ENCODE peak calls at places on chromosomes 12 and 14, in five cellular contexts. A is NCI-H1092, W is 8988T, V is DMS153, K is T-helper 2 cell. F is an unnamed sample.

GRCh38 chr12:132438726-132439125 is 51.2 kb upstream of the FBRSL1 start:
- DNase-seq in W (no peak), K (no peak), A (no peak), V (no peak), F (no peak)

GRCh38 chr12:57888407-57889157 is 42.1 kb upstream of the CTDSP2 start:
- DNase-seq in W (no peak), K (no peak), V (peak), A (peak), F (no peak)

GRCh38 chr12:108150436-108150835 is 21.3 kb downstream of the WSCD2 start:
- DNase-seq in V (no peak), A (no peak), K (no peak), W (no peak), F (no peak)

GRCh38 chr12:104516821-104517220 is 60.1 kb downstream of the CHST11 start:
- DNase-seq in V (no peak), A (no peak), K (no peak), W (no peak), F (no peak)

GRCh38 chr12:76946451-76946850 is 67.6 kb upstream of the CSRP2 start:
- DNase-seq in V (no peak), K (no peak), A (no peak), W (no peak), F (no peak)

GRCh38 chr12:89156862-89157262 is 195.4 kb downstream of the DUSP6 start:
- DNase-seq in A (no peak), W (no peak), V (no peak), K (no peak), F (no peak)

GRCh38 chr12:118119449-118119879 is 15.7 kb upstream of the VSIG10 start:
- DNase-seq in V (no peak), K (no peak), W (no peak), A (no peak), F (no peak)

GRCh38 chr14:36820111-36820709 is 158.6 kb downstream of the PAX9 start:
- DNase-seq in A (no peak), K (no peak), V (peak), W (no peak), F (no peak)

GRCh38 chr14:99644723-99645544 is at the start of gene HHIPL1:
- DNase-seq in W (no peak), K (no peak), V (no peak), A (no peak), F (no peak)

GRCh38 chr12:24109381-24110039 is 160.0 kb upstream of the SOX5 start:
- DNase-seq in A (no peak), W (no peak), V (no peak), K (no peak), F (peak)

F was measured in memory B cell.